ENCODE peak calls at places on chromosomes 1 and 21, in seven cellular contexts. U is CD4-positive, alpha-beta T cell; S is PC-9; C is HepG2; V is fibroblast of lung; D is NB4; F is GM12865. N is an unnamed sample.

GRCh38 chr1:23202263-23202749 is 15.0 kb downstream of the HTR1D start:
- DNase-seq in U (no peak), S (no peak), C (no peak), V (peak), D (peak), F (peak), N (peak)

GRCh38 chr1:227887697-227888403 is 59.9 kb downstream of the WNT9A start:
- DNase-seq in U (peak), S (no peak), C (no peak), V (peak), D (no peak), F (no peak), N (no peak)

GRCh38 chr21:17269760-17270159 is 243.1 kb upstream of the CXADR start:
- DNase-seq in U (no peak), S (no peak), C (no peak), V (no peak), D (no peak), F (no peak), N (no peak)

GRCh38 chr1:244695937-244696336 is 43.0 kb downstream of the DESI2 start:
- DNase-seq in U (no peak), S (no peak), C (no peak), V (no peak), D (no peak), F (no peak), N (no peak)

GRCh38 chr1:203592728-203593127 is 33.9 kb upstream of the ATP2B4 start:
- DNase-seq in U (no peak), S (no peak), C (no peak), V (no peak), D (no peak), F (no peak), N (no peak)

GRCh38 chr1:42891471-42891870 is 45.1 kb downstream of the ZNF691 start:
- DNase-seq in U (no peak), S (no peak), C (no peak), V (no peak), D (no peak), F (no peak), N (no peak)

GRCh38 chr1:36705629-36706028 is 222.9 kb upstream of the CSF3R start:
- DNase-seq in U (no peak), S (no peak), C (no peak), V (no peak), D (peak), F (no peak), N (no peak)

GRCh38 chr1:210377934-210378333 is 49.2 kb downstream of the HHAT start:
- DNase-seq in U (no peak), S (no peak), C (no peak), V (peak), D (no peak), F (no peak), N (no peak)

GRCh38 chr1:89464008-89464407 is 60.6 kb upstream of the LRRC8B start:
- DNase-seq in U (no peak), S (no peak), C (no peak), V (no peak), D (peak), F (peak), N (no peak)

GRCh38 chr1:8560611-8561544 is 243.0 kb downstream of the SLC45A1 start:
- DNase-seq in U (peak), S (peak), C (peak), V (peak), D (peak), F (peak), N (peak)

GRCh38 chr21:44901391-44902074 is 19.2 kb downstream of the ITGB2 start:
- DNase-seq in U (no peak), S (no peak), C (no peak), V (no peak), D (no peak), F (no peak), N (no peak)

DNA sequence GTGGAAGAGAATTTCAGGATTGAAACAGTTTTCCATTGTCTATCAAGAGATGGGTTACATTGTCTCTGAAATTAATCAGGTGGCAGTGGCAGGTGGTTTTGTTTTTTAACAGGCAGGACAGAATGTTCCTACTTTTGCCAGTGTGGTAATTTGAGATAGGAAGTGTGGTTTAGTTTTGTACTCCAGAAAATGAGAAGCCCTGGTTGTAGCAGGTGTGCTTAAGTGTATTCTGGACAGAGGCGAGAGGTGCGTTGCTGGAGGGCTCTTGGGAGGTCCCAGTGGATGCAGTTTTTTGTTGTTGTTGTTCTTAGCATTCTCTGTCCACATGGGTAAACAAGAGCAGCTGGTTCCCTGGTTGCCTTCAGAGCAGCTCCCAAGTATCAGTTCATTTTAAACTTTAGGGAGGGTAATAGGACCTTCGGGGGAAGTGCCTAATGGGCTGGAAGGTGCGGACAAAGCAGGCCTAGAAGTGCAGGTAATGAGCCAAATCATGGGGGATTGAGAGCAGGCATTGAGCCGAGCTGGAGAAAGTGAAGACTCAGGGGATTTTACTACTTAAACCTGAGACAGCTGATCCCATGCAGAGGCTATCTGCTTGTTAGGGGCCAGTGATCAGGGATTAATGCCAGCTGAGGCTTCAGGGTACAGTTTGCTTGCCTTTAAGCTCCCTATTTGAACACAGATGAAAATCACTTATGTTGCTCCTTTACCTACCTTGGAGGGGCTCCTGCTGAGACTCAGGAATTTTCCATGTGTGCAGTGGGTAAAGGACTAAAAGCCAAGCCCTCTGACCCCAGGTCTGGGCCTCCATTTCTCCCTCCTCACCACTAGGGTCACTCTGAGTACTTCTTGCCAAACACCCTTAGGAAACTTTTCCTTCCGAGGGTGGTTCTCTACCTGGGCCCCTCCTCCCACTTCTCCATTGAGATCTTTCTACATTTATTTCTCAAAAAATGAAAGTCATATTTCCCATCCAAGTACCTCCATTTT is 6.1 kb downstream of the PFKFB2 start:
- DNase-seq in U (no peak), S (no peak), C (no peak), V (no peak), D (no peak), F (no peak), N (no peak)
- TF ChIP-seq CTCF in U (no peak), S (no peak), C (no peak), V (no peak), D (no peak), F (peak), N (peak)

DNA sequence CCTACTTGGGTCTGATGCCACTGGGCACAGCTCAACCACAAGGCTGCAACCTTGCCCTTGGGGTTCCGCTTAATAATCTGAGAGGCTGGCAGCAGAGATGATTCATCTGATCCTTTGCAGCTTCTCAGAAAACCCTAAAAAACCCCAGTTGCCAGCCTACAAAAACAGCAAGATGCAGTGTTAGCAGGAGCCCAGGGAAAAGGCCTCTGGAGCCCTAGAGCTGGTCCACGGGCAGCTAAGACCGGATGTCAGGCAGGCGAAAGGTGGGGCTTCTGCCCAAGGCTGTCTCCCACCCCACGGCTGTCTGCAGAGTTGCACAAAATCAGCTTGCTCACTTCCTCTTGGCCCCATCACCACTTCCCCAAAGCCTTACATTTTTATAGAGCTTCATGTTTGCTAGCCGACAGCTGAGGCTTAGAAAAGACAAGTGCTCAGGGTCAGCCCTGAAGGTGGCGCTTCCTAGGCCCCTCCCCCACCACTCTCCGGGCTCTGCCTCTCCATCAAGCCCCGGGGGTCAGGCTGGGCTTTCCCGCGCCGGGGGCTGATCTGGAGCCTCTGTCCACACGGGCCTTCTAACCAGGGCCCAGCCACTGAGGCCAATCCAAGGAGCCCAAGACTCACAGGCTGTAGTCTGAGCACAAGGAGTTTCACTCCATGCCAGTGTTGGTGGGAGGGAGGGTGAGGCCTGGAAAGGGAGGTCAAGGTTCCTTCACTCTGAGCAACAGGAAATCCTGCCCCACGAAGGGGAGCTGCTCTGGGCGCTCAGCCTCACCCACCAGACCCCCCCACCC is 4.2 kb upstream of the ADORA3 start:
- DNase-seq in U (peak), S (peak), C (peak), V (peak), D (peak), F (peak), N (peak)
- TF ChIP-seq CTCF in U (no peak), S (no peak), C (no peak), V (no peak), D (peak), F (peak), N (no peak)

DNA sequence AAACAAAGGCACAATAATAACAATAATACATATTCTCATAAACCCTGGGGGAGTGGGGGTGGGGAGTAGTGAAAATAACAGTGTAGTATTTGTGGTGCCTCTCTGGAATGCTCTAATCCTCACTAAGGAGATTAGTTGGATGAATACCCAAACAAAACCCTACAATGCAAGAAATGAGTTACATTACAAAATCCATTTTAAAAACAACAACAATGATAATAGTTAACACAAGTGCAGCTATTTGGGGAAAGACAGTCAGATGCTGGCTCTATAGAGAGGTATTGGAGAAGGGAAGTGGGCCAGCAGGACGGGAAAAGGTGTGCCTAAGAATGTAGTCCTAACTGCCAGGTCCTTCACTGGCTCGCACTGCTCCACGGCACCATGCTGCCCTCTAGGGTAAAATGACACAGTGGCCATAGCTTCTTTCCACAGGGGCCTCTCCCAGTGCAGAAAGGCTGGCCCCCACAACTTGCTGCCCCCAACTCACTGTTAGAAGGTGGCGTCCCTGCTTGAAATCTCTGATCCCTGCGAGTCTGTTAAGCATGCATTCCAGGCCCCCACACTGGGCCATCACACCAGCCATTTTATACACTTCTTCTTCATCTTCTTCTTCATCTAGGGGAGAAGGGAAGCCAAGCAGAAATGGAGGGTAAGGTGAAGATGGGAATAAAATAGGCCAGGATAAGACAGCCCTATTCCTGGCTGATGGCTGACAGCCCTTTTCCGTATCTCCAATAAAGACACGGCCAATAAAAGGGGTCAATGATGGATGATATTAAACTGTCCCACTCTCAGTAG is 113.8 kb downstream of the UBR4 start:
- DNase-seq in U (peak), S (peak), C (peak), V (no peak), D (peak), F (no peak), N (peak)
- TF ChIP-seq CTCF in U (peak), S (peak), C (peak), V (peak), D (peak), F (peak), N (peak)

GRCh38 chr1:119647228-119647733 is 785 bp downstream of the ZNF697 start:
- DNase-seq in U (no peak), S (no peak), C (no peak), V (no peak), D (peak), F (no peak), N (peak)
- TF ChIP-seq CTCF in U (no peak), S (no peak), C (no peak), V (no peak), D (no peak), F (no peak), N (no peak)

DNA sequence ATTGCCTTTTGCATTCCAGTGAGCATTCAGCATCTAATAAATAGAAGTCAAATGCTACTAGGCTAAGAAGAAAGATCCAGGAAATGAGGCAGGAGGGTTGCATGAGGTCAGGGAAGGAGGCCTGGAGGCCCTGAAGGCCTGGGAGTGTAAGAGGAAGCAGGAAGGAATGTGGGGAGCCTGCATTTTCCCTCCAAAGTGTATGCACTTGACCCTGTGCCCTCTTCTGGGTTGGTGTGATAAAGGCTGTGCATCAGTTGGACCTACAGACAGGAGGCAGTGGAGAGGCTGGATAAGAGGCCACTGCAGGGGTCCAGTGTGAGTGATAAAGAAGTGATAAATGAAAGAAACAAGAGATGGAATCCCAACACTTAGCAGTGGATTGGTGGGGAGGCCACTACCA is 20.4 kb downstream of the KIAA1614 start:
- DNase-seq in U (no peak), S (no peak), C (no peak), V (no peak), D (no peak), F (no peak), N (no peak)
- TF ChIP-seq CTCF in U (no peak), S (no peak), C (no peak), V (no peak), D (no peak), F (no peak), N (no peak)

GRCh38 chr1:223531742-223532341 is 133.7 kb downstream of the CAPN8 start:
- DNase-seq in U (peak), S (peak), C (peak), V (peak), D (peak), F (peak), N (peak)
- TF ChIP-seq CTCF in U (peak), S (peak), C (peak), V (peak), D (peak), F (peak), N (peak)

GRCh38 chr1:26079960-26080814 is 12.8 kb upstream of the TRIM63 start:
- DNase-seq in U (no peak), S (no peak), C (no peak), V (no peak), D (no peak), F (no peak), N (no peak)

GRCh38 chr1:26077524-26077923 is 10.1 kb upstream of the TRIM63 start:
- DNase-seq in U (no peak), S (no peak), C (no peak), V (no peak), D (no peak), F (no peak), N (no peak)

GRCh38 chr1:26081267-26082019 is 14.0 kb upstream of the TRIM63 start:
- DNase-seq in U (no peak), S (no peak), C (no peak), V (no peak), D (no peak), F (no peak), N (no peak)

GRCh38 chr1:26078286-26079177 is 11.1 kb upstream of the TRIM63 start:
- DNase-seq in U (no peak), S (no peak), C (no peak), V (no peak), D (no peak), F (no peak), N (no peak)

GRCh38 chr1:26079178-26079563 is 11.7 kb upstream of the TRIM63 start:
- DNase-seq in U (no peak), S (no peak), C (no peak), V (no peak), D (no peak), F (no peak), N (no peak)
- TF ChIP-seq CTCF in U (no peak), S (no peak), C (no peak), V (no peak), D (no peak), F (no peak), N (no peak)

DNA sequence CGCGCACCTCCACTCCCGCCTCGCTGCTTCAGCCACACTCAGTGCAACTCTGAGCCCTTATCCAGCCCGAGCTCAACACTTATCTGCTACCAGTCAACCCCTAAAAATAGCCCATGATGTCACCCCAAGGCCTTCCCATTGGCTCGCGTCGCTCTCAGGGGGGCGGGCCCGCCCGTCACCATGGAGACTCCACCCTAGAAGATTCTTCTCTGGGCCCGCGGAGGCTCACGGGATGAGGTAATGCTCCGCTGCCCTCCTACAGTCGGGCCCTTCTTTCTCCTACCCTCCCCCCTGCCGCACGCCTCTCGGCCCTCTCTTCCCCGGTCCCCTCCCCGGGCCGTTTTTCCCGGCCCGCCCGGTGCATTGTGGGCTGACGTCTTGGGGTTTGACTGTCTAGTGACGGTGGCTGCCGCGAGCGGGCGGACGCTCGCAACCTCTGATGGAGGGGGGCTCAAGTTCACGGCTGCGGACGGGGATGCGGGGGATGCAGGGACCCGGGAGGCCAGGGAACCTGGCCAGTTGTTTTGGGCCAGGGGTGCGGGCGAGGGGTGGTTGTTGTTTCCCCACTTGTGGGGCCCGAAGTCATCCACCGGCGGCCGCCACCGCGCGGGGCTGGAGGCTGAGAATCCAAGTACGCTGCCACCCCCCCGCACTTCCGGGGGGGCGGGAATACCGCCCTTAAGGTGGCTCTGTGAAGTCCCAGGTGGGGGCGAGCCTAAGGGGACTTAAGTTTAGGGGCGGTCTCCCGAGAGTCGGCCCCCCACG is at the start of gene JUN:
- DNase-seq in U (peak), S (peak), C (peak), V (peak), D (peak), F (peak), N (peak)
- TF ChIP-seq CTCF in U (no peak), S (no peak), C (peak), V (no peak), D (no peak), F (no peak), N (no peak)

N was measured in MCF 10A.